ENCODE peak calls at places on chromosomes 13 and 19, in seven cellular contexts. W is tibial nerve, R is transverse colon, T is body of pancreas, K is heart left ventricle, D is esophagus muscularis mucosa, Y is gastrocnemius medialis. X is an unnamed sample.

GRCh38 chr13:93216122-93216521 is 10.5 kb upstream of the GPC6 start:
- DNase-seq in W (no peak), R (no peak), T (no peak), K (no peak), D (no peak), Y (no peak), X (no peak)

GRCh38 chr13:102291587-102292218 is 110.1 kb downstream of the FGF14 start:
- DNase-seq in W (no peak), R (no peak), T (no peak), K (no peak), D (no peak), Y (no peak), X (no peak)

GRCh38 chr19:4506449-4507149 is 11.7 kb downstream of the PLIN4 start:
- DNase-seq in W (no peak), R (no peak), T (no peak), K (no peak), D (no peak), Y (no peak), X (no peak)

GRCh38 chr13:43363156-43363918 is 340.0 kb downstream of the DNAJC15 start:
- DNase-seq in W (no peak), R (no peak), T (no peak), K (no peak), D (peak), Y (no peak), X (no peak)

GRCh38 chr13:113448545-113448884 is 4.8 kb downstream of the ADPRHL1 start:
- DNase-seq in W (no peak), R (peak), T (peak), K (no peak), D (no peak), Y (peak), X (no peak)

GRCh38 chr19:14102102-14102696 is 11.6 kb upstream of the SAMD1 start:
- DNase-seq in W (no peak), R (no peak), T (no peak), K (no peak), D (no peak), Y (no peak), X (no peak)

GRCh38 chr13:110055089-110055488 is 251.9 kb downstream of the COL4A1 start:
- DNase-seq in W (no peak), R (no peak), T (no peak), K (no peak), D (no peak), Y (no peak), X (no peak)

GRCh38 chr19:34217952-34218817 is 36.2 kb upstream of the GARRE1 start:
- DNase-seq in W (no peak), R (peak), T (peak), K (no peak), D (no peak), Y (peak), X (peak)

GRCh38 chr13:36975172-36975571 is 24.0 kb downstream of the ALG5 start:
- DNase-seq in W (no peak), R (no peak), T (no peak), K (no peak), D (no peak), Y (no peak), X (no peak)

GRCh38 chr13:43023244-43023931 is at the start of gene DNAJC15:
- DNase-seq in W (peak), R (peak), T (peak), K (peak), D (peak), Y (peak), X (peak)

GRCh38 chr13:48400090-48400694 is 12.7 kb downstream of the LPAR6 start:
- DNase-seq in W (no peak), R (no peak), T (no peak), K (no peak), D (no peak), Y (no peak), X (no peak)

GRCh38 chr13:80979035-80979641 is 638.2 kb upstream of the SPRY2 start:
- DNase-seq in W (no peak), R (peak), T (peak), K (peak), D (no peak), Y (peak), X (no peak)

GRCh38 chr19:1929051-1929742 is 11.8 kb upstream of the CSNK1G2 start:
- DNase-seq in W (peak), R (peak), T (peak), K (peak), D (no peak), Y (peak), X (peak)

GRCh38 chr13:70385852-70386251 is 277.6 kb upstream of the KLHL1 start:
- DNase-seq in W (no peak), R (no peak), T (no peak), K (no peak), D (no peak), Y (no peak), X (no peak)

GRCh38 chr13:33764716-33765115 is 53.2 kb upstream of the RFC3 start:
- DNase-seq in W (no peak), R (peak), T (no peak), K (no peak), D (no peak), Y (no peak), X (no peak)

GRCh38 chr19:19009951-19010350 is 23.4 kb downstream of the SUGP2 start:
- DNase-seq in W (no peak), R (no peak), T (no peak), K (no peak), D (no peak), Y (no peak), X (no peak)

GRCh38 chr13:72384879-72385278 is 342.6 kb downstream of the MZT1 start:
- DNase-seq in W (no peak), R (no peak), T (peak), K (no peak), D (no peak), Y (no peak), X (no peak)

GRCh38 chr19:1074512-1075283 is 7.7 kb downstream of the ARHGAP45 start:
- DNase-seq in W (peak), R (peak), T (peak), K (peak), D (peak), Y (no peak), X (peak)

GRCh38 chr13:89294115-89294867 is 1623.1 kb downstream of the SLITRK5 start:
- DNase-seq in W (no peak), R (no peak), T (no peak), K (no peak), D (no peak), Y (no peak), X (no peak)

GRCh38 chr19:54850930-54851329 is 687 bp downstream of the KIR3DL2 start:
- DNase-seq in W (no peak), R (no peak), T (no peak), K (no peak), D (no peak), Y (no peak), X (peak)

GRCh38 chr13:21435710-21436151 is 23.4 kb downstream of the ZDHHC20 start:
- DNase-seq in W (no peak), R (peak), T (peak), K (peak), D (no peak), Y (peak), X (peak)

GRCh38 chr13:33167521-33167920 is 118.0 kb downstream of the STARD13 start:
- DNase-seq in W (no peak), R (no peak), T (no peak), K (no peak), D (no peak), Y (no peak), X (no peak)

GRCh38 chr13:37914781-37915391 is 45.3 kb upstream of the TRPC4 start:
- DNase-seq in W (no peak), R (no peak), T (no peak), K (no peak), D (no peak), Y (no peak), X (no peak)

GRCh38 chr19:1039646-1040475 is at the start of gene ABCA7:
- DNase-seq in W (peak), R (peak), T (peak), K (peak), D (peak), Y (peak), X (peak)

GRCh38 chr13:112978561-112979405 is 9.8 kb downstream of the MCF2L start:
- DNase-seq in W (no peak), R (no peak), T (no peak), K (peak), D (no peak), Y (no peak), X (no peak)

GRCh38 chr19:30453768-30454167 is 81.6 kb downstream of the ZNF536 start:
- DNase-seq in W (no peak), R (no peak), T (no peak), K (no peak), D (no peak), Y (no peak), X (no peak)

GRCh38 chr13:46101488-46102289 is 3.1 kb downstream of the CPB2 start:
- DNase-seq in W (no peak), R (no peak), T (no peak), K (no peak), D (no peak), Y (no peak), X (no peak)

GRCh38 chr13:57635541-57635940 is 4.0 kb downstream of the PCDH17 start:
- DNase-seq in W (no peak), R (no peak), T (no peak), K (no peak), D (no peak), Y (no peak), X (no peak)

GRCh38 chr19:3506384-3507340 is 551 bp downstream of the FZR1 start:
- DNase-seq in W (no peak), R (peak), T (peak), K (no peak), D (no peak), Y (peak), X (peak)

GRCh38 chr19:50152578-50152977 is 10.5 kb downstream of the IZUMO2 start:
- DNase-seq in W (no peak), R (no peak), T (no peak), K (no peak), D (no peak), Y (no peak), X (no peak)

GRCh38 chr13:23488442-23488841 is 54.9 kb upstream of the SACS start:
- DNase-seq in W (no peak), R (no peak), T (no peak), K (no peak), D (no peak), Y (peak), X (peak)

GRCh38 chr19:51441410-51442390 is 16.6 kb downstream of the SIGLEC8 start:
- DNase-seq in W (no peak), R (peak), T (no peak), K (no peak), D (no peak), Y (no peak), X (no peak)

GRCh38 chr13:98447881-98448641 is 128.8 kb downstream of the STK24 start:
- DNase-seq in W (no peak), R (no peak), T (peak), K (no peak), D (no peak), Y (peak), X (peak)

GRCh38 chr19:4390862-4391693 is 9.3 kb downstream of the SH3GL1 start:
- DNase-seq in W (no peak), R (no peak), T (no peak), K (no peak), D (no peak), Y (no peak), X (peak)

GRCh38 chr13:98171806-98172569 is 5.1 kb downstream of the RNF113B start:
- DNase-seq in W (peak), R (no peak), T (peak), K (peak), D (no peak), Y (peak), X (no peak)

GRCh38 chr13:91369432-91369831 is 21.9 kb downstream of the MIR17HG start:
- DNase-seq in W (no peak), R (no peak), T (no peak), K (no peak), D (no peak), Y (no peak), X (no peak)

GRCh38 chr13:76937416-76937815 is 10.9 kb upstream of the ACOD1 start:
- DNase-seq in W (no peak), R (no peak), T (peak), K (no peak), D (no peak), Y (no peak), X (no peak)

GRCh38 chr19:12162513-12162881 is 399 bp upstream of the ZNF136 start:
- DNase-seq in W (no peak), R (no peak), T (no peak), K (no peak), D (no peak), Y (no peak), X (no peak)

GRCh38 chr19:12163841-12164240 is 945 bp downstream of the ZNF136 start:
- DNase-seq in W (no peak), R (no peak), T (no peak), K (no peak), D (no peak), Y (no peak), X (no peak)

GRCh38 chr19:12162882-12163806 is at the start of gene ZNF136:
- DNase-seq in W (peak), R (peak), T (peak), K (peak), D (peak), Y (peak), X (peak)

GRCh38 chr19:12166596-12166995 is 3.7 kb downstream of the ZNF136 start:
- DNase-seq in W (no peak), R (no peak), T (no peak), K (no peak), D (no peak), Y (no peak), X (no peak)
- H3K4me3 ChIP-seq in W (no peak), R (no peak), T (no peak), K (no peak), D (no peak), Y (no peak), X (no peak)

DNA sequence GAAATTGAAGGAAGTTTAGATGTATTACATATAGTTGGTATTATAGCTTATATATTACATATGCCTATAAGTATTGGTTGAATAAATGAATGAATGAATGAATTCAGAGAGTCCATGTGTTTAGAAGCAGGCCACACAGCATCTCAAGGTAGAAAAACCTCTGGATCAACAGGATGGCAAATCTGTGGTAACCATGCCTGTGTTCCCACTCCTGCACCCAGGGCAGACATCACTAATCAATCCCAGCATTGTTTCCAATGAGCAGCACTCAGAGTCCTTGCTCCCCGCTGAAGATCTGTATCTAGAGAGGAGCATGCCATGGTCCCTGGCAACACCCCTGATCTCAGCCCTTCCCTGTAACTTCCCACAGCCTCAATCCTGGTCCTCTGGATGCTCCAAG is 944 bp downstream of the CEACAM19 start:
- DNase-seq in W (no peak), R (no peak), T (no peak), K (no peak), D (no peak), Y (no peak), X (no peak)
- TF ChIP-seq POLR2A in W (no peak), R (no peak), T (no peak), K (no peak), D (no peak), Y (no peak), X (no peak)

DNA sequence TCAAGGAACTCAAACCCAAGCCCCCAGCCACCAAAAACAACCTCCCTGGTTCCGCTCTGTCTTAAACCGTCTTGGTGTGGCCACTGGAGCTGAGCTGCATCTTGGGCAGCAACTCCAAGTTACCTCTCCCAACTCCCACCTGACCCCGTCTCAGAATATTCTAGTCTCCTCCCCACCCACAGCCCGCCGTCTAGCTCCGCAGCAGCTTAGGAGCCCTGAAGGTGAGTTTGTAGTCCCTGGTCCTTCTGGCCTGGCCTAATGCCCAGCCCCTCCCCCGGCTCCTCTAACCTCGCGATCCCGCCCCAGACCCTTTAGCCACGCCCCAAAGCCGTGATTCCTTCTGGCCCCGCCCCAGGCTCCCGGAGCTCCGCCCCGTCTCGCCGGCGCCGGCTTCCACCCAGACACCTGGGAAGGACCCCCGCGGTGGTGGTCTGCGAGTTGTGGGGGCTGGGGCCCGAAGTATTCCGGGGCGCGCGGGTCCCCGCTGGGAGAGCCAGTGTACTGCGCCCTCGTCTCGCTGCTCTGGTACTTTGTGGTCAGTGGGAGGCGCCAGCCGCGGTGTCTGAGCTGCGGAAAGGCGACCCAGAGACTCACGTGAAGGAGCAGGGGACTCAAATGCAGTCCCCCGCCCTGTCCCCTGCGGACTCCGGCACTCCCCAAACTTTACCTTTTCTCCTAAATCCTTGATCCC is 2.5 kb upstream of the LHB start:
- DNase-seq in W (no peak), R (peak), T (peak), K (peak), D (no peak), Y (peak), X (peak)
- H3K4me3 ChIP-seq in W (peak), R (no peak), T (peak), K (peak), D (peak), Y (peak), X (peak)

DNA sequence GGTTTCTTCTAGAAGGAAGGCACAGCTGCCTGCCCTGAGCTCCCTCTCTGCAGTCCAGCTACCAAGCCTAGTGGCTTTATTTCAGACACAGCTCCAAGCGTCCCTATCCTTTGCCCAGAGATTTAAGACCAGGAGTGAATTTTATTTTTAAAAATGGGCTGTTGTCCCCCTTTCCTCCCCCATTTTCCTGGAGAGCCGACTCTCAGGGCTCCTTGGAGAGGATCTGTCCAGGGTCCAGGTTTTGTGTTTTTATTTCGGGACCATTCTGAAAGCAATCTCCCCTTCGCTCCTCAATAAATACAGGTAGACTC is 4.4 kb downstream of the SERTAD1 start:
- DNase-seq in W (no peak), R (no peak), T (no peak), K (no peak), D (no peak), Y (no peak), X (no peak)
- TF ChIP-seq POLR2A in W (no peak), R (no peak), T (no peak), K (peak), D (peak), Y (no peak), X (no peak)

GRCh38 chr19:17873661-17874422 is 2.1 kb downstream of the SLC5A5 start:
- DNase-seq in W (no peak), R (peak), T (peak), K (no peak), D (no peak), Y (no peak), X (no peak)
- H3K4me3 ChIP-seq in W (peak), R (no peak), T (no peak), K (no peak), D (no peak), Y (no peak), X (no peak)

GRCh38 chr19:10503002-10503789 is at the start of gene KEAP1:
- DNase-seq in W (no peak), R (peak), T (peak), K (peak), D (no peak), Y (no peak), X (no peak)

GRCh38 chr19:10500247-10500592 is 2.9 kb downstream of the KEAP1 start:
- DNase-seq in W (no peak), R (no peak), T (no peak), K (no peak), D (no peak), Y (no peak), X (no peak)

GRCh38 chr19:10499550-10500246 is 3.5 kb downstream of the KEAP1 start:
- DNase-seq in W (no peak), R (no peak), T (no peak), K (no peak), D (no peak), Y (no peak), X (no peak)

GRCh38 chr19:10501971-10502523 is 1.1 kb downstream of the KEAP1 start:
- DNase-seq in W (peak), R (peak), T (peak), K (peak), D (no peak), Y (peak), X (peak)

GRCh38 chr19:10502524-10503001 is 593 bp downstream of the KEAP1 start:
- DNase-seq in W (peak), R (peak), T (peak), K (peak), D (peak), Y (peak), X (peak)
- TF ChIP-seq POLR2A in W (peak), R (peak), T (peak), K (no peak), D (peak), Y (peak), X (peak)

GRCh38 chr19:40407714-40408600 is 5.2 kb downstream of the PRX start:
- DNase-seq in W (no peak), R (no peak), T (no peak), K (no peak), D (no peak), Y (no peak), X (no peak)
- H3K4me3 ChIP-seq in W (peak), R (no peak), T (no peak), K (no peak), D (no peak), Y (no peak), X (no peak)

GRCh38 chr19:43619262-43620060 is at the start of gene ZNF428:
- DNase-seq in W (peak), R (peak), T (peak), K (peak), D (peak), Y (peak), X (peak)
- TF ChIP-seq POLR2A in W (peak), R (peak), T (peak), K (no peak), D (peak), Y (peak), X (peak)

X was measured in prostate gland.